ENCODE peak calls at places on chromosomes 6 and 20, in six cellular contexts. R, J, S, B, K and H are unnamed samples.
A peak's percentile ranks its signal among the peaks of the same experiment; 100 is the strongest.

GRCh38 chr6:112956696-112957525 is 609.8 kb downstream of the RFPL4B start:
- DNase-seq in R (peak; percentile 94), J (no peak), S (peak; percentile 22), B (no peak), K (no peak), H (no peak)

GRCh38 chr6:4487538-4487937 is 288.7 kb upstream of the CDYL start:
- DNase-seq in R (no peak), J (no peak), S (no peak), B (peak; percentile 82), K (no peak), H (no peak)

GRCh38 chr20:48467622-48468021 is 360.2 kb downstream of the PREX1 start:
- DNase-seq in R (no peak), J (no peak), S (no peak), B (peak; percentile 31), K (no peak), H (no peak)

GRCh38 chr6:75563032-75563431 is 38.6 kb upstream of the SENP6 start:
- DNase-seq in R (peak; percentile 66), J (no peak), S (no peak), B (peak; percentile 48), K (no peak), H (no peak)

GRCh38 chr20:6700563-6701328 is 66.7 kb upstream of the BMP2 start:
- DNase-seq in R (no peak), J (no peak), S (peak; percentile 15), B (no peak), K (peak; percentile 65), H (no peak)

GRCh38 chr6:16700202-16700997 is 60.9 kb downstream of the ATXN1 start:
- DNase-seq in R (no peak), J (peak; percentile 45), S (no peak), B (no peak), K (no peak), H (no peak)

GRCh38 chr6:21045135-21045616 is 510.9 kb downstream of the CDKAL1 start:
- DNase-seq in R (peak; percentile 21), J (no peak), S (no peak), B (no peak), K (no peak), H (no peak)

GRCh38 chr6:108174371-108175175 is 8.8 kb downstream of the NR2E1 start:
- DNase-seq in R (peak; percentile 52), J (peak; percentile 73), S (no peak), B (no peak), K (no peak), H (no peak)

GRCh38 chr6:110398778-110399177 is 16.6 kb downstream of the DDO start:
- DNase-seq in R (peak; percentile 44), J (no peak), S (no peak), B (no peak), K (no peak), H (no peak)

GRCh38 chr6:152272486-152272885 is 364.7 kb downstream of the SYNE1 start:
- DNase-seq in R (no peak), J (no peak), S (no peak), B (no peak), K (no peak), H (no peak)

GRCh38 chr20:45993197-45993951 is 15.3 kb upstream of the MMP9 start:
- DNase-seq in R (peak; percentile 36), J (no peak), S (no peak), B (peak; percentile 57), K (peak; percentile 50), H (no peak)

GRCh38 chr6:43292341-43292740 is 5.7 kb upstream of the SLC22A7 start:
- DNase-seq in R (no peak), J (no peak), S (no peak), B (no peak), K (no peak), H (no peak)

GRCh38 chr6:73942581-73942980 is 246.6 kb downstream of the CD109 start:
- DNase-seq in R (peak; percentile 20), J (no peak), S (no peak), B (peak; percentile 59), K (no peak), H (no peak)

GRCh38 chr6:150528648-150529285 is 70.9 kb upstream of the PLEKHG1 start:
- DNase-seq in R (peak; percentile 55), J (peak; percentile 52), S (peak; percentile 72), B (no peak), K (no peak), H (peak; percentile 33)

GRCh38 chr6:26312096-26312463 is 52.9 kb upstream of the BTN3A2 start:
- DNase-seq in R (no peak), J (no peak), S (no peak), B (no peak), K (no peak), H (no peak)

GRCh38 chr6:131135244-131136020 is at the start of gene AKAP7:
- DNase-seq in R (peak; percentile 46), J (peak; percentile 81), S (peak; percentile 80), B (peak; percentile 52), K (peak; percentile 89), H (peak; percentile 87)

GRCh38 chr20:50577175-50578018 is 67.2 kb downstream of the PTPN1 start:
- DNase-seq in R (no peak), J (no peak), S (no peak), B (no peak), K (peak; percentile 71), H (no peak)

GRCh38 chr6:4931530-4932505 is 72.0 kb downstream of the RPP40 start:
- DNase-seq in R (no peak), J (no peak), S (no peak), B (no peak), K (no peak), H (no peak)

GRCh38 chr20:38937000-38937399 is 10.8 kb downstream of the FAM83D start:
- DNase-seq in R (no peak), J (no peak), S (no peak), B (no peak), K (no peak), H (no peak)

GRCh38 chr6:41939848-41940758 is 1.5 kb downstream of the CCND3 start:
- DNase-seq in R (peak; percentile 53), J (no peak), S (peak; percentile 28), B (no peak), K (peak; percentile 59), H (peak; percentile 49)

GRCh38 chr6:141594874-141595273 is 537.9 kb upstream of the GJE1 start:
- DNase-seq in R (peak; percentile 14), J (no peak), S (no peak), B (no peak), K (no peak), H (no peak)

GRCh38 chr20:54098044-54098443 is 27.6 kb upstream of the BCAS1 start:
- DNase-seq in R (no peak), J (no peak), S (no peak), B (no peak), K (no peak), H (no peak)

GRCh38 chr20:55746723-55747122 is 258.6 kb downstream of the CBLN4 start:
- DNase-seq in R (no peak), J (no peak), S (no peak), B (no peak), K (no peak), H (no peak)

GRCh38 chr20:53371216-53371615 is 222.4 kb downstream of the ZNF217 start:
- DNase-seq in R (no peak), J (no peak), S (no peak), B (no peak), K (no peak), H (no peak)

GRCh38 chr6:38034269-38034914 is 214.9 kb downstream of the ZFAND3 start:
- DNase-seq in R (peak; percentile 87), J (no peak), S (no peak), B (peak; percentile 23), K (no peak), H (no peak)

DNA sequence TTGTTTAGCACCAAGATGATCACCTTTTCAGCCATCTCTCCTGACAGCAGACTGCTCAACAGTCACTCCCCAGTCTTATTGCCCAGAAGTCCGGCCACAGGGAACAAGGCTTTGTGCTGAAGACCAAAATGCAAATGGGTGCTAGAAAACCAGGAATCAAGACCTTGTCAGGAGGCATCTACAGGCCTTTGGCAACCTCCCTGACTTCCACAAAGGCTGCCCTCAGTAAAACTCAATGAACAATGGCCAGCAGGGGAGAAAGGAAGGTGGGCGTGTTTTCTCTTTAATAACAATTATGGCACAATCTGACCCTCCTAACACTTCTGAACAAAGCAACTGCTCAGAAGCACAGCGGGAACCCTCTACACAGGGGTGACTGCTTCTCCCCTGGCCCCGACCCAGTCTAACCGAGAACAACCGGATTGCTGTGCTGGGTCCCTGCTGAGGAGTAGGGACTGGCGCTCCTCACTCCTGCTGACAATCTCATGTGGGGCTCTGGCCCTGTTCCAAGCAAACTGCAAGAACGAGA is 41.6 kb downstream of the PLCG1 start:
- DNase-seq in R (peak; percentile 74), J (no peak), S (no peak), B (no peak), K (peak; percentile 40), H (no peak)
- TF ChIP-seq CTCF in R (peak; percentile 36), J (no peak), S (no peak), B (no peak), K (no peak), H (no peak)

GRCh38 chr6:143164565-143165105 is 103.9 kb downstream of the AIG1 start:
- DNase-seq in R (peak; percentile 45), J (no peak), S (no peak), B (no peak), K (no peak), H (no peak)

GRCh38 chr6:143165315-143165855 is 104.7 kb downstream of the AIG1 start:
- DNase-seq in R (no peak), J (no peak), S (no peak), B (no peak), K (no peak), H (no peak)

GRCh38 chr6:143163621-143164020 is 102.9 kb downstream of the AIG1 start:
- DNase-seq in R (no peak), J (no peak), S (no peak), B (no peak), K (no peak), H (no peak)

GRCh38 chr6:143167224-143167623 is 106.5 kb downstream of the AIG1 start:
- DNase-seq in R (no peak), J (no peak), S (no peak), B (no peak), K (no peak), H (no peak)

GRCh38 chr6:143166247-143166695 is 105.6 kb downstream of the AIG1 start:
- DNase-seq in R (no peak), J (no peak), S (no peak), B (no peak), K (no peak), H (no peak)
- TF ChIP-seq CTCF in R (no peak), J (no peak), S (no peak), B (no peak), K (no peak), H (no peak)

GRCh38 chr20:62437985-62438384 is 10.6 kb upstream of the RBBP8NL start:
- DNase-seq in R (no peak), J (no peak), S (no peak), B (no peak), K (no peak), H (no peak)
- TF ChIP-seq CTCF in R (no peak), J (peak; percentile 22), S (no peak), B (no peak), K (no peak), H (peak; percentile 49)

GRCh38 chr6:44733868-44734267 is 346.4 kb downstream of the CDC5L start:
- DNase-seq in R (no peak), J (no peak), S (peak; percentile 22), B (no peak), K (no peak), H (no peak)

GRCh38 chr6:44731485-44732095 is 344.1 kb downstream of the CDC5L start:
- DNase-seq in R (no peak), J (no peak), S (no peak), B (no peak), K (no peak), H (no peak)

GRCh38 chr6:44733146-44733545 is 345.6 kb downstream of the CDC5L start:
- DNase-seq in R (no peak), J (no peak), S (no peak), B (no peak), K (no peak), H (no peak)

GRCh38 chr6:44730771-44731391 is 343.4 kb downstream of the CDC5L start:
- DNase-seq in R (peak; percentile 87), J (no peak), S (no peak), B (no peak), K (no peak), H (no peak)

GRCh38 chr6:44732243-44732642 is 344.7 kb downstream of the CDC5L start:
- DNase-seq in R (no peak), J (no peak), S (no peak), B (no peak), K (no peak), H (no peak)
- TF ChIP-seq CTCF in R (no peak), J (no peak), S (no peak), B (no peak), K (no peak), H (no peak)